ENCODE peak calls at places on chromosomes 5 and 9, in seven cellular contexts. W is stomach, K is colonic mucosa, N is AG10803, G is fibroblast of pulmonary artery, Q is fibroblast of lung, X is upper lobe of right lung. T is an unnamed sample.

GRCh38 chr9:36530224-36530623 is 42.5 kb upstream of the MELK start:
- DNase-seq in W (no peak), K (no peak), N (no peak), G (no peak), Q (no peak), X (no peak), T (no peak)

GRCh38 chr9:134982311-134982710 is 64.6 kb upstream of the FCN1 start:
- DNase-seq in W (no peak), K (no peak), N (no peak), G (no peak), Q (no peak), X (peak), T (no peak)

GRCh38 chr5:170971-171800 is 20.1 kb upstream of the LRRC14B start:
- DNase-seq in W (no peak), K (no peak), N (no peak), G (no peak), Q (no peak), X (peak), T (no peak)

GRCh38 chr5:6407547-6408259 is 29.4 kb upstream of the MED10 start:
- DNase-seq in W (no peak), K (no peak), N (no peak), G (no peak), Q (no peak), X (no peak), T (no peak)

GRCh38 chr5:180090769-180091546 is 19.4 kb upstream of the RNF130 start:
- DNase-seq in W (peak), K (peak), N (peak), G (peak), Q (peak), X (no peak), T (peak)

GRCh38 chr5:160556886-160557285 is 135.2 kb downstream of the PTTG1 start:
- DNase-seq in W (no peak), K (no peak), N (peak), G (no peak), Q (peak), X (no peak), T (peak)

GRCh38 chr5:1460054-1460682 is 14.9 kb upstream of the SLC6A3 start:
- DNase-seq in W (no peak), K (no peak), N (no peak), G (no peak), Q (no peak), X (no peak), T (no peak)

GRCh38 chr9:28648723-28649122 is 1075.4 kb upstream of the C9orf72 start:
- DNase-seq in W (no peak), K (no peak), N (no peak), G (no peak), Q (no peak), X (no peak), T (no peak)

GRCh38 chr5:124628251-124628650 is 118.2 kb downstream of the ZNF608 start:
- DNase-seq in W (no peak), K (no peak), N (no peak), G (no peak), Q (no peak), X (no peak), T (no peak)

GRCh38 chr9:93340091-93340490 is 111.4 kb upstream of the FAM120A start:
- DNase-seq in W (no peak), K (no peak), N (no peak), G (no peak), Q (no peak), X (no peak), T (no peak)

GRCh38 chr9:74336161-74336560 is 161.0 kb upstream of the RORB start:
- DNase-seq in W (no peak), K (no peak), N (no peak), G (no peak), Q (no peak), X (no peak), T (peak)

GRCh38 chr5:62093981-62094380 is 212.0 kb upstream of the KIF2A start:
- DNase-seq in W (no peak), K (peak), N (peak), G (peak), Q (peak), X (no peak), T (peak)

GRCh38 chr5:14590949-14591348 is 9.4 kb downstream of the OTULINL start:
- DNase-seq in W (no peak), K (no peak), N (no peak), G (no peak), Q (no peak), X (no peak), T (no peak)

GRCh38 chr5:72237879-72238278 is 82.2 kb downstream of the MRPS27 start:
- DNase-seq in W (no peak), K (no peak), N (no peak), G (no peak), Q (no peak), X (no peak), T (no peak)

GRCh38 chr9:113599647-113600476 is 136.3 kb downstream of the RGS3 start:
- DNase-seq in W (no peak), K (no peak), N (peak), G (peak), Q (peak), X (no peak), T (peak)

GRCh38 chr9:73179594-73179993 is 27.9 kb downstream of the ANXA1 start:
- DNase-seq in W (no peak), K (no peak), N (no peak), G (no peak), Q (no peak), X (no peak), T (peak)

GRCh38 chr5:103808464-103809106 is 246.0 kb upstream of the NUDT12 start:
- DNase-seq in W (no peak), K (peak), N (peak), G (peak), Q (peak), X (no peak), T (peak)

GRCh38 chr9:68949271-68950000 is 64.5 kb downstream of the PRKACG start:
- DNase-seq in W (no peak), K (no peak), N (peak), G (peak), Q (peak), X (no peak), T (no peak)

GRCh38 chr9:129495422-129496186 is 125.3 kb downstream of the C9orf50 start:
- DNase-seq in W (peak), K (peak), N (peak), G (peak), Q (peak), X (peak), T (peak)

GRCh38 chr9:37820142-37820541 is 19.5 kb downstream of the DCAF10 start:
- DNase-seq in W (no peak), K (no peak), N (no peak), G (no peak), Q (no peak), X (no peak), T (no peak)

GRCh38 chr5:40511801-40512200 is 167.9 kb upstream of the PTGER4 start:
- DNase-seq in W (no peak), K (no peak), N (no peak), G (no peak), Q (no peak), X (no peak), T (no peak)

GRCh38 chr9:24035816-24036215 is 209.8 kb upstream of the ELAVL2 start:
- DNase-seq in W (no peak), K (no peak), N (no peak), G (no peak), Q (no peak), X (no peak), T (no peak)

GRCh38 chr5:167678457-167678856 is 613.0 kb upstream of the WWC1 start:
- DNase-seq in W (no peak), K (no peak), N (no peak), G (peak), Q (no peak), X (no peak), T (no peak)

GRCh38 chr9:19513671-19514275 is 105.0 kb downstream of the ACER2 start:
- DNase-seq in W (no peak), K (no peak), N (peak), G (peak), Q (no peak), X (no peak), T (no peak)

GRCh38 chr9:22913518-22913917 is 466.9 kb downstream of the DMRTA1 start:
- DNase-seq in W (no peak), K (no peak), N (no peak), G (no peak), Q (no peak), X (no peak), T (no peak)

GRCh38 chr5:167642779-167643517 is 648.5 kb upstream of the WWC1 start:
- DNase-seq in W (no peak), K (no peak), N (peak), G (peak), Q (peak), X (no peak), T (peak)

GRCh38 chr5:67986761-67987160 is 228.8 kb upstream of the PIK3R1 start:
- DNase-seq in W (no peak), K (no peak), N (no peak), G (no peak), Q (no peak), X (no peak), T (no peak)

GRCh38 chr5:151095341-151096000 is 14.6 kb upstream of the TNIP1 start:
- DNase-seq in W (peak), K (peak), N (peak), G (peak), Q (peak), X (no peak), T (peak)

GRCh38 chr5:16975950-16976624 is 40.0 kb upstream of the MYO10 start:
- DNase-seq in W (no peak), K (no peak), N (peak), G (no peak), Q (peak), X (no peak), T (no peak)

GRCh38 chr5:36901856-36902255 is 25.3 kb downstream of the NIPBL start:
- DNase-seq in W (no peak), K (no peak), N (no peak), G (no peak), Q (no peak), X (no peak), T (no peak)

GRCh38 chr9:75001719-75002421 is 26.2 kb downstream of the CARNMT1 start:
- DNase-seq in W (no peak), K (peak), N (peak), G (peak), Q (peak), X (no peak), T (peak)

GRCh38 chr9:77271023-77271690 is 93.8 kb downstream of the VPS13A start:
- DNase-seq in W (no peak), K (no peak), N (no peak), G (no peak), Q (no peak), X (no peak), T (no peak)

GRCh38 chr5:94901071-94901979 is 282.9 kb downstream of the SLF1 start:
- DNase-seq in W (no peak), K (no peak), N (peak), G (peak), Q (peak), X (no peak), T (peak)

GRCh38 chr5:169873642-169874041 is 106.7 kb downstream of the INSYN2B start:
- DNase-seq in W (no peak), K (no peak), N (peak), G (peak), Q (peak), X (no peak), T (peak)

GRCh38 chr9:98569070-98569469 is 139.7 kb downstream of the GABBR2 start:
- DNase-seq in W (no peak), K (no peak), N (no peak), G (no peak), Q (no peak), X (no peak), T (no peak)
- H3K4me3 ChIP-seq in W (no peak), K (no peak), N (no peak), G (no peak), Q (no peak), X (no peak), T (no peak)

GRCh38 chr5:78542321-78542840 is 106.2 kb downstream of the LHFPL2 start:
- DNase-seq in W (no peak), K (no peak), N (no peak), G (no peak), Q (no peak), X (no peak), T (no peak)

GRCh38 chr5:78538240-78538850 is 110.2 kb downstream of the LHFPL2 start:
- DNase-seq in W (no peak), K (no peak), N (no peak), G (no peak), Q (no peak), X (no peak), T (no peak)

GRCh38 chr5:78541058-78541624 is 107.4 kb downstream of the LHFPL2 start:
- DNase-seq in W (no peak), K (no peak), N (no peak), G (no peak), Q (no peak), X (no peak), T (no peak)

GRCh38 chr5:78537821-78538220 is 110.8 kb downstream of the LHFPL2 start:
- DNase-seq in W (no peak), K (no peak), N (peak), G (peak), Q (peak), X (no peak), T (peak)

GRCh38 chr5:78540335-78541057 is 108.1 kb downstream of the LHFPL2 start:
- DNase-seq in W (no peak), K (no peak), N (no peak), G (peak), Q (no peak), X (no peak), T (no peak)
- TF ChIP-seq CTCF in W (no peak), K (no peak), N (no peak), G (no peak), Q (no peak), X (no peak), T (no peak)

GRCh38 chr5:149156435-149157083 is 15.3 kb downstream of the ABLIM3 start:
- DNase-seq in W (no peak), K (no peak), N (no peak), G (peak), Q (no peak), X (no peak), T (no peak)

GRCh38 chr5:149157330-149157729 is 16.0 kb downstream of the ABLIM3 start:
- DNase-seq in W (no peak), K (no peak), N (no peak), G (no peak), Q (no peak), X (no peak), T (no peak)

GRCh38 chr5:149160291-149160787 is 19.0 kb downstream of the ABLIM3 start:
- DNase-seq in W (no peak), K (no peak), N (no peak), G (no peak), Q (no peak), X (no peak), T (no peak)

GRCh38 chr5:149162401-149163084 is 21.2 kb downstream of the ABLIM3 start:
- DNase-seq in W (no peak), K (no peak), N (no peak), G (peak), Q (peak), X (no peak), T (peak)

GRCh38 chr5:149161026-149161687 is 19.9 kb downstream of the ABLIM3 start:
- DNase-seq in W (no peak), K (no peak), N (no peak), G (no peak), Q (no peak), X (no peak), T (no peak)
- H3K4me3 ChIP-seq in W (no peak), K (no peak), N (no peak), G (no peak), Q (no peak), X (no peak), T (no peak)

GRCh38 chr5:132301341-132302274 is 7.4 kb downstream of the SLC22A4 start:
- DNase-seq in W (peak), K (no peak), N (no peak), G (no peak), Q (no peak), X (no peak), T (no peak)
- TF ChIP-seq CTCF in W (no peak), K (no peak), N (no peak), G (no peak), Q (no peak), X (no peak), T (no peak)

T was measured in fibroblast of villous mesenchyme.